ENCODE peak calls at places on chromosomes 7 and 10, in four cellular contexts. H is cardiac fibroblast; L is fibroblast of the aortic adventitia; Z is CD8-positive, alpha-beta T cell. O is an unnamed sample.

GRCh38 chr10:97640868-97641811 is 669 bp downstream of the PI4K2A start:
- DNase-seq in L (peak), H (peak), Z (peak), O (peak)

GRCh38 chr10:70931168-70931805 is 42.9 kb upstream of the PCBD1 start:
- DNase-seq in Z (no peak), L (no peak), H (peak), O (no peak)

GRCh38 chr10:30368065-30368718 is 19.1 kb upstream of the MTPAP start:
- DNase-seq in H (peak), Z (no peak), L (peak), O (peak)

GRCh38 chr10:58963723-58964124 is 212.7 kb upstream of the PHYHIPL start:
- DNase-seq in Z (no peak), L (no peak), H (no peak), O (no peak)

GRCh38 chr7:134056816-134057215 is 70.3 kb upstream of the LRGUK start:
- DNase-seq in L (no peak), H (no peak), Z (no peak), O (no peak)

GRCh38 chr10:79404231-79404609 is 41.2 kb downstream of the ZCCHC24 start:
- DNase-seq in L (peak), H (peak), Z (no peak), O (peak)

GRCh38 chr7:25014735-25015134 is 34.8 kb upstream of the OSBPL3 start:
- DNase-seq in H (peak), Z (no peak), L (peak), O (no peak)

GRCh38 chr10:42754155-42755027 is 28.2 kb upstream of the BMS1 start:
- DNase-seq in H (peak), L (no peak), Z (peak), O (peak)

GRCh38 chr10:119090968-119091367 is 10.4 kb upstream of the EIF3A start:
- DNase-seq in L (peak), H (peak), Z (peak), O (no peak)

GRCh38 chr7:138449580-138449979 is 10.5 kb upstream of the TRIM24 start:
- DNase-seq in H (no peak), L (no peak), Z (peak), O (no peak)

GRCh38 chr7:99193527-99194214 is 14.2 kb downstream of the KPNA7 start:
- DNase-seq in L (peak), Z (no peak), H (peak), O (no peak)

GRCh38 chr7:159004411-159004810 is 140.3 kb downstream of the VIPR2 start:
- DNase-seq in Z (no peak), L (no peak), H (no peak), O (no peak)

GRCh38 chr7:19665399-19666008 is 43.3 kb downstream of the POLR1F start:
- DNase-seq in H (peak), Z (no peak), L (peak), O (no peak)

GRCh38 chr10:5551531-5552375 is 27.0 kb downstream of the CALML3 start:
- DNase-seq in Z (peak), L (no peak), H (no peak), O (no peak)

GRCh38 chr7:11642841-11643240 is 189.2 kb downstream of the THSD7A start:
- DNase-seq in Z (no peak), L (no peak), H (no peak), O (no peak)

GRCh38 chr10:83045731-83046130 is 1093.6 kb upstream of the GHITM start:
- DNase-seq in L (no peak), H (no peak), Z (no peak), O (no peak)

GRCh38 chr10:70558871-70559810 is 43.4 kb downstream of the PRF1 start:
- DNase-seq in Z (peak), L (peak), H (peak), O (peak)

GRCh38 chr10:34280599-34281374 is 534.3 kb downstream of the PARD3 start:
- DNase-seq in L (peak), Z (no peak), H (peak), O (peak)

GRCh38 chr7:105808703-105809590 is 67.5 kb downstream of the ATXN7L1 start:
- DNase-seq in L (peak), Z (peak), H (peak), O (no peak)

GRCh38 chr7:117124585-117125220 is 171.4 kb downstream of the ST7 start:
- DNase-seq in L (peak), H (peak), Z (peak), O (no peak)

GRCh38 chr10:103784723-103785418 is 70.5 kb downstream of the SH3PXD2A start:
- DNase-seq in H (no peak), Z (no peak), L (no peak), O (no peak)

GRCh38 chr10:129711261-129711660 is 244.2 kb downstream of the MGMT start:
- DNase-seq in L (no peak), Z (no peak), H (no peak), O (no peak)

GRCh38 chr10:85194685-85195084 is 866.3 kb downstream of the CCSER2 start:
- DNase-seq in Z (no peak), L (no peak), H (no peak), O (no peak)